ENCODE peak calls at places on chromosome 11, in eight cellular contexts. H is HFFc6; U is iris pigment epithelial cell; P is astrocyte of the spinal cord; Q is activated CD4-positive, alpha-beta T cell treated with anti-CD3 and anti-CD28 coated beads, Interleukin-2, amount 10 ng/mL, durations not matched to agents 7 days and 5 days; N is Caki2; I is NCI-H1092; L is foreskin melanocyte. B is an unnamed sample.
A peak's percentile ranks its signal among the peaks of the same experiment; 100 is the strongest.

GRCh38 chr11:128417607-128418324 is 169.6 kb downstream of the ETS1 start:
- DNase-seq in H (peak; percentile 89), U (peak; percentile 95), P (peak; percentile 87), Q (no peak), N (no peak), I (no peak), L (no peak), B (no peak)

GRCh38 chr11:23155503-23155902 is 295.2 kb upstream of the CCDC179 start:
- DNase-seq in H (no peak), U (no peak), P (no peak), Q (no peak), N (no peak), I (no peak), L (no peak), B (no peak)

GRCh38 chr11:1943977-1944376 is 3.2 kb upstream of the MRPL23 start:
- DNase-seq in H (no peak), U (peak; percentile 60), P (peak; percentile 12), Q (peak; percentile 6), N (no peak), I (no peak), L (no peak), B (no peak)

GRCh38 chr11:19679952-19680823 is 32.4 kb upstream of the NAV2 start:
- DNase-seq in H (peak; percentile 96), U (peak; percentile 96), P (peak; percentile 98), Q (no peak), N (peak; percentile 95), I (no peak), L (peak; percentile 96), B (no peak)

GRCh38 chr11:61868601-61869476 is 22.5 kb downstream of the FADS3 start:
- DNase-seq in H (no peak), U (no peak), P (no peak), Q (no peak), N (no peak), I (no peak), L (no peak), B (no peak)

GRCh38 chr11:133064152-133064877 is 468.0 kb downstream of the OPCML start:
- DNase-seq in H (peak; percentile 72), U (peak; percentile 32), P (peak; percentile 72), Q (no peak), N (no peak), I (peak; percentile 86), L (peak; percentile 61), B (peak; percentile 87)

GRCh38 chr11:19829109-19829790 is 116.6 kb downstream of the NAV2 start:
- DNase-seq in H (no peak), U (no peak), P (no peak), Q (no peak), N (no peak), I (no peak), L (peak; percentile 24), B (no peak)

GRCh38 chr11:126992065-126992803 is 8.3 kb downstream of the KIRREL3 start:
- DNase-seq in H (peak; percentile 99), U (peak; percentile 39), P (peak; percentile 96), Q (no peak), N (peak; percentile 74), I (no peak), L (no peak), B (no peak)

B was measured in NCI-H524.